ENCODE peak calls at places on chromosomes 12 and 14, in four cellular contexts. C, E, H and R are unnamed samples.
A peak's percentile ranks its signal among the peaks of the same experiment; 100 is the strongest.

GRCh38 chr12:39807043-39807442 is 187.4 kb upstream of the ABCD2 start:
- DNase-seq in C (peak; percentile 45), E (no peak), H (peak; percentile 22), R (peak; percentile 70)

GRCh38 chr12:99212275-99212674 is 435.3 kb upstream of the GARIN6 start:
- DNase-seq in C (peak; percentile 36), E (no peak), H (no peak), R (no peak)

GRCh38 chr14:85934886-85935254 is 404.9 kb downstream of the FLRT2 start:
- DNase-seq in H (no peak), E (no peak), C (no peak), R (no peak)

GRCh38 chr12:102329883-102330282 is 132.2 kb upstream of the PMCH start:
- DNase-seq in C (no peak), H (no peak), E (no peak), R (no peak)

GRCh38 chr14:55323910-55324309 is 52.7 kb downstream of the FBXO34 start:
- DNase-seq in C (no peak), H (no peak), E (no peak), R (no peak)

GRCh38 chr12:27015730-27016076 is 1.5 kb upstream of the TM7SF3 start:
- DNase-seq in H (peak; percentile 69), E (no peak), C (no peak), R (peak; percentile 64)

GRCh38 chr12:119786539-119786938 is 90.6 kb downstream of the CIT start:
- DNase-seq in H (no peak), E (no peak), C (no peak), R (no peak)

GRCh38 chr12:124679533-124680371 is 112.3 kb upstream of the NCOR2 start:
- DNase-seq in E (no peak), C (peak; percentile 51), H (peak; percentile 32), R (no peak)

GRCh38 chr12:126338031-126338441 is 1272.8 kb downstream of the AACS start:
- DNase-seq in E (no peak), C (no peak), H (no peak), R (peak; percentile 90)

GRCh38 chr14:62168564-62169155 is 406.4 kb downstream of the SNAPC1 start:
- DNase-seq in H (peak; percentile 7), E (no peak), C (no peak), R (peak; percentile 52)

GRCh38 chr12:76144253-76144564 is 59.7 kb upstream of the NAP1L1 start:
- DNase-seq in C (no peak), H (peak; percentile 15), E (peak; percentile 10), R (peak; percentile 43)

GRCh38 chr12:19692566-19692965 is 253.3 kb downstream of the AEBP2 start:
- DNase-seq in C (no peak), H (no peak), E (no peak), R (no peak)

GRCh38 chr12:96719671-96720362 is 187.2 kb upstream of the NEDD1 start:
- DNase-seq in H (peak; percentile 47), C (no peak), E (no peak), R (no peak)

GRCh38 chr12:127546721-127547505 is 720.1 kb upstream of the TMEM132C start:
- DNase-seq in E (no peak), H (no peak), C (no peak), R (no peak)

GRCh38 chr14:58663494-58664111 is 25.8 kb downstream of the DACT1 start:
- DNase-seq in H (peak; percentile 71), C (no peak), E (no peak), R (peak; percentile 29)

GRCh38 chr14:54366726-54367707 is 29.8 kb upstream of the CDKN3 start:
- DNase-seq in C (peak; percentile 84), E (peak; percentile 49), H (peak; percentile 69), R (peak; percentile 72)

GRCh38 chr14:55303646-55304277 is 32.5 kb downstream of the FBXO34 start:
- DNase-seq in E (no peak), H (no peak), C (no peak), R (no peak)

GRCh38 chr14:37603688-37604251 is 8.3 kb downstream of the TTC6 start:
- DNase-seq in E (no peak), H (no peak), C (no peak), R (no peak)

GRCh38 chr12:123250471-123251383 is 17.5 kb downstream of the MTRFR start:
- DNase-seq in E (peak; percentile 93), C (peak; percentile 45), H (no peak), R (peak; percentile 56)

GRCh38 chr12:17976202-17976601 is 113.8 kb downstream of the RERGL start:
- DNase-seq in H (peak; percentile 13), E (no peak), C (no peak), R (peak; percentile 63)

GRCh38 chr14:52076334-52076733 is 7.5 kb upstream of the NID2 start:
- DNase-seq in C (no peak), E (peak; percentile 68), H (peak; percentile 93), R (no peak)

GRCh38 chr12:123479442-123480180 is 21.7 kb downstream of the SNRNP35 start:
- DNase-seq in H (no peak), C (no peak), E (no peak), R (no peak)

GRCh38 chr12:58310368-58310767 is 369.0 kb downstream of the ATP23 start:
- DNase-seq in C (no peak), H (peak; percentile 78), E (no peak), R (peak; percentile 21)

GRCh38 chr12:113266106-113266895 is 45.0 kb downstream of the TPCN1 start:
- DNase-seq in H (no peak), E (no peak), C (no peak), R (no peak)

GRCh38 chr14:69059658-69060648 is 80.9 kb upstream of the ACTN1 start:
- DNase-seq in E (no peak), C (no peak), H (peak; percentile 99), R (no peak)

GRCh38 chr12:84636801-84637285 is 275.8 kb downstream of the SLC6A15 start:
- DNase-seq in C (no peak), H (peak; percentile 43), E (no peak), R (no peak)

GRCh38 chr12:116276433-116277216 is 868 bp downstream of the MED13L start:
- DNase-seq in E (peak; percentile 58), H (peak; percentile 93), C (peak; percentile 71), R (peak; percentile 79)

GRCh38 chr12:66902020-66902419 is 223.1 kb upstream of the GRIP1 start:
- DNase-seq in H (no peak), C (no peak), E (no peak), R (no peak)

GRCh38 chr12:115416869-115417268 is 732.9 kb upstream of the TBX3 start:
- DNase-seq in E (no peak), H (no peak), C (no peak), R (no peak)

GRCh38 chr12:206746-207440 is 7.1 kb downstream of the SLC6A12 start:
- DNase-seq in H (no peak), C (no peak), E (no peak), R (no peak)

GRCh38 chr12:122411537-122411936 is 10.9 kb downstream of the CLIP1 start:
- DNase-seq in E (no peak), C (no peak), H (no peak), R (no peak)

GRCh38 chr12:71410844-71411243 is 28.8 kb upstream of the LGR5 start:
- DNase-seq in E (no peak), C (no peak), H (no peak), R (no peak)

GRCh38 chr14:32230181-32230580 is 27.1 kb upstream of the RNU6-8 start:
- DNase-seq in H (peak; percentile 63), E (no peak), C (no peak), R (no peak)

GRCh38 chr14:76421662-76422061 is 45.7 kb downstream of the ESRRB start:
- DNase-seq in H (no peak), E (no peak), C (no peak), R (no peak)

GRCh38 chr12:106170285-106170684 is 31.5 kb upstream of the NUAK1 start:
- DNase-seq in E (peak; percentile 4), C (no peak), H (peak; percentile 88), R (no peak)

GRCh38 chr12:6211421-6211869 is 11.2 kb downstream of the CD9 start:
- DNase-seq in C (no peak), E (no peak), H (peak; percentile 89), R (no peak)

GRCh38 chr12:50828121-50828520 is 14.6 kb upstream of the TMPRSS12 start:
- DNase-seq in E (no peak), C (no peak), H (no peak), R (no peak)

GRCh38 chr14:102501751-102502315 is 7.7 kb downstream of the ANKRD9 start:
- DNase-seq in E (no peak), C (no peak), H (no peak), R (no peak)
- H3K4me1 ChIP-seq in E (no peaks in the 10 kb centered on the region), C (peaks cover 13% of the 10 kb centered on the region), H (peaks cover 12% of the 10 kb centered on the region), R (no peaks in the 10 kb centered on the region)

GRCh38 chr14:93937519-93937918 is 10.4 kb downstream of the FAM181A start:
- DNase-seq in H (no peak), C (no peak), E (no peak), R (no peak)

GRCh38 chr14:93940437-93940836 is 13.3 kb downstream of the FAM181A start:
- DNase-seq in E (no peak), C (no peak), H (no peak), R (no peak)

GRCh38 chr14:93938766-93939303 is 11.7 kb downstream of the FAM181A start:
- DNase-seq in E (no peak), H (no peak), C (no peak), R (no peak)

GRCh38 chr14:93941293-93941910 is 14.3 kb downstream of the FAM181A start:
- DNase-seq in E (peak; percentile 8), H (no peak), C (no peak), R (peak; percentile 62)

DNA sequence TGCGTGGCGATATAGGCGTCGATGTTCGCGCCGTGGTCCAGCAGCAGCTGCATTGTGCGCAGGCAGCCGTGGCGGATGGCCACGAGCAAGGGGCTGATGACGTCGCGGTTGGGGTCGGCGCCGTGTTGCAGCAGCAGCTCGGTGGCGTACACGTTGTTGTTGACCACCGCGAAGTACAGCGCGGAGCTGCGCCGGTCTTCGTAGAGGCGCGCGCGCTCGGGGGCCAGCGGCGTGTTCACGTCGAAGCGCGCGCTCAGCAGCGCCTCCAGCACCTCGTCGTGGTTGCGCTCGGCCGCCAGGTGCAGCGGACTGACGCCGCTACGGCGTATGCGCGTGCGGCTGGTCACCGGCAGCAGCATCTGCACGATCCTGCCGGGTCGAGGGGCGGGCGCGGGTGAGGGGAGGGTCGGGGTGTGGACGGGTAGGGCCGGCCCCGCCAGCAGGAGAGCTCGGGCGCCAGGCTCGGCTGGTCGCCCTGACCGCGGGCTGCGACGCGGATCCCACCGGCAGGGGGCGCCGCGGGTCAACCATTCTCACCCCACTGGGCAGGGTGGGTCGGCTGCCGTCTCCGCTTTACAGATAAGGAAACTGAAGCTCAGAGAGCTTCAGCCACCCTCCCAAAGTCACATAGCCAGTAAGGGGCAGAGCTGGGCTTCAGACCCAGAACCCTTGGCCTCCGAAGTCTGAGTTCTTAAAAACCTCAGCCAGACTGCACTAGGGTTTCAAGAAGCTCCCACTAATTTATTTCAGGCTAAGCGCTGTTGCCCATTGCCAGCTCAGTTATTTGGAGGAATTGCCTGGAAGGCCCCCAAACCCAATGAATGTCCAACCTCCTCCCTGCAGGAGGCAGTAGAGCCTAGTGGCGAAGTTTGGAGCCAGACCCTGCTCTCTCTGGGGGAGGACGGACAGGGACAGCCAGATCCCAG is 12.4 kb downstream of the FAM181A start:
- DNase-seq in H (peak; percentile 76), C (no peak), E (peak; percentile 59), R (peak; percentile 70)
- TF ChIP-seq EZH2 in H (no peak), C (no peak), E (no peak), R (no peak)

DNA sequence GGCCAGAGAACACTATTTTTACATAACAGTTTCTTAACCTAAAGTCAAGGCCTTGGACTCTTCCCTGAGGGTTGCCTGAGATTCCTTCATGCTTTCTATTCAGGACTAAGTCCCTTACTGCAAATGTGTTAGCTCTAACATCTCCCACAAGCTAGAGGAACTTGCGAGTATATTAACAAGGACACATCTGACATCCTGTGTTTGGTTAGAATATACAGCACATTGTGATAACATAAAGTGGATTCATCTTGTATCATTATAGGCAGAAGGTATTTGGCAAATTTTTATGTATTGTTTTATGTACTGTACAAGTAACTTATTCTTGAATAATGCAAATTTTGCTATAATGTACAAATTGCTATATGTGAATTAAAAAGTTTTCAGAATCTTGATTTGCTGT is 45.5 kb downstream of the SH2B3 start:
- DNase-seq in C (no peak), H (no peak), E (no peak), R (no peak)
- H3K36me3 ChIP-seq in C (peaks cover 88% of the 10 kb centered on the region), H (peaks cover 62% of the 10 kb centered on the region), E (peaks cover 28% of the 10 kb centered on the region), R (peaks cover 90% of the 10 kb centered on the region)

GRCh38 chr12:42960087-42960527 is 370.6 kb upstream of the PRICKLE1 start:
- DNase-seq in E (peak; percentile 31), C (no peak), H (peak; percentile 3), R (no peak)
- H3K4me1 ChIP-seq in E (peaks cover 38% of the 10 kb centered on the region), C (no peaks in the 10 kb centered on the region), H (peaks cover 43% of the 10 kb centered on the region), R (no peaks in the 10 kb centered on the region)